ENCODE peak calls at places on chromosomes 13 and 19, in four cellular contexts. F, L, U and T are unnamed samples.

GRCh38 chr19:47032171-47032811 is 12.7 kb downstream of the NPAS1 start:
- DNase-seq in F (peak), L (peak), U (no peak), T (peak)

GRCh38 chr19:56085571-56086275 is 35.4 kb downstream of the ZNF787 start:
- DNase-seq in F (no peak), L (no peak), U (no peak), T (no peak)

GRCh38 chr19:38650180-38650775 is 2.8 kb downstream of the ACTN4 start:
- DNase-seq in F (no peak), L (no peak), U (no peak), T (no peak)

GRCh38 chr19:5631511-5632240 is 8.8 kb downstream of the SAFB start:
- DNase-seq in F (no peak), L (no peak), U (no peak), T (no peak)

GRCh38 chr19:1864480-1865171 is 1.2 kb upstream of the KLF16 start:
- DNase-seq in F (peak), L (peak), U (no peak), T (no peak)

GRCh38 chr13:31515427-31515826 is 223.9 kb upstream of the RXFP2 start:
- DNase-seq in F (no peak), L (no peak), U (no peak), T (no peak)

GRCh38 chr13:112825875-112826274 is 136.0 kb downstream of the ATP11A start:
- DNase-seq in F (no peak), L (no peak), U (no peak), T (no peak)

GRCh38 chr13:47679391-47679790 is 321.7 kb downstream of the SUCLA2 start:
- DNase-seq in F (no peak), L (peak), U (peak), T (no peak)

GRCh38 chr13:39599842-39600241 is 3.2 kb downstream of the LHFPL6 start:
- DNase-seq in F (no peak), L (no peak), U (no peak), T (no peak)

GRCh38 chr13:98199480-98199879 is 22.4 kb upstream of the RNF113B start:
- DNase-seq in F (peak), L (no peak), U (no peak), T (no peak)

GRCh38 chr13:47794963-47795362 is 206.1 kb downstream of the SUCLA2 start:
- DNase-seq in F (no peak), L (peak), U (no peak), T (peak)

GRCh38 chr13:38350114-38350617 is 515 bp downstream of the UFM1 start:
- DNase-seq in F (no peak), L (peak), U (no peak), T (no peak)

GRCh38 chr13:113010510-113010865 is 41.5 kb downstream of the MCF2L start:
- DNase-seq in F (no peak), L (no peak), U (no peak), T (no peak)

GRCh38 chr13:39484506-39485313 is 118.3 kb downstream of the LHFPL6 start:
- DNase-seq in F (no peak), L (no peak), U (peak), T (no peak)

GRCh38 chr13:98672947-98673545 is 79.4 kb downstream of the SLC15A1 start:
- DNase-seq in F (peak), L (peak), U (no peak), T (peak)

GRCh38 chr13:89852570-89852969 is 1494.9 kb upstream of the MIR17HG start:
- DNase-seq in F (no peak), L (no peak), U (no peak), T (no peak)

GRCh38 chr13:90591260-90591926 is 756.1 kb upstream of the MIR17HG start:
- DNase-seq in F (no peak), L (no peak), U (no peak), T (no peak)

GRCh38 chr19:36421749-36422481 is 3.5 kb upstream of the ZFP82 start:
- DNase-seq in F (peak), L (no peak), U (no peak), T (no peak)

GRCh38 chr13:64459778-64460177 is 2770.4 kb downstream of the PCDH9 start:
- DNase-seq in F (no peak), L (no peak), U (no peak), T (no peak)

GRCh38 chr13:103547914-103548313 is 481.7 kb upstream of the SLC10A2 start:
- DNase-seq in F (no peak), L (no peak), U (no peak), T (no peak)

GRCh38 chr19:55005684-55006488 is 32.2 kb downstream of the GP6 start:
- DNase-seq in F (peak), L (peak), U (no peak), T (peak)

GRCh38 chr13:24251525-24251924 is 57.9 kb upstream of the C1QTNF9 start:
- DNase-seq in F (no peak), L (no peak), U (no peak), T (no peak)

GRCh38 chr19:43465468-43466120 is at the start of gene LYPD3:
- DNase-seq in F (peak), L (peak), U (peak), T (no peak)

GRCh38 chr13:109595466-109595865 is 190.9 kb downstream of the IRS2 start:
- DNase-seq in F (no peak), L (no peak), U (peak), T (no peak)

GRCh38 chr13:99258210-99258860 is at the start of gene GPR18:
- DNase-seq in F (no peak), L (no peak), U (no peak), T (no peak)